ENCODE peak calls at places on chromosomes 5 and 9, in six cellular contexts. H, N, L, C, W and K are unnamed samples.

GRCh38 chr9:81588148-81588874 is 101.0 kb downstream of the TLE1 start:
- DNase-seq in N (no peak), W (peak), C (peak), L (no peak), H (no peak), K (no peak)

GRCh38 chr5:71384706-71385105 is 70.7 kb upstream of the BDP1 start:
- DNase-seq in H (no peak), L (no peak), N (no peak), W (no peak), C (no peak), K (no peak)

GRCh38 chr9:2264081-2264480 is 248.9 kb downstream of the SMARCA2 start:
- DNase-seq in C (no peak), N (no peak), L (no peak), H (no peak), W (no peak), K (no peak)

GRCh38 chr5:41736641-41737040 is 133.6 kb downstream of the OXCT1 start:
- DNase-seq in N (no peak), H (no peak), L (no peak), C (no peak), W (no peak), K (no peak)

GRCh38 chr5:159310492-159310891 is 19.8 kb downstream of the IL12B start:
- DNase-seq in C (no peak), L (peak), N (peak), W (peak), H (peak), K (no peak)

GRCh38 chr5:172425402-172425801 is 28.9 kb downstream of the SH3PXD2B start:
- DNase-seq in L (no peak), W (no peak), C (no peak), N (no peak), H (no peak), K (no peak)

GRCh38 chr9:120559546-120559945 is 20.4 kb downstream of the CDK5RAP2 start:
- DNase-seq in W (no peak), H (no peak), N (no peak), L (no peak), C (no peak), K (no peak)

GRCh38 chr5:128674837-128675446 is 136.9 kb upstream of the FBN2 start:
- DNase-seq in N (peak), W (peak), H (peak), C (peak), L (no peak), K (peak)

GRCh38 chr9:89154651-89155336 is 23.8 kb downstream of the SHC3 start:
- DNase-seq in H (no peak), W (peak), N (peak), L (no peak), C (peak), K (peak)

GRCh38 chr5:150632305-150633160 is 7.9 kb upstream of the SYNPO start:
- DNase-seq in N (no peak), W (no peak), H (no peak), C (no peak), L (no peak), K (no peak)

GRCh38 chr9:20446248-20446647 is 176.1 kb downstream of the MLLT3 start:
- DNase-seq in C (no peak), L (no peak), N (no peak), H (no peak), W (no peak), K (no peak)

GRCh38 chr9:34741628-34742027 is 31.7 kb upstream of the CCL21 start:
- DNase-seq in C (no peak), W (no peak), N (no peak), H (no peak), L (no peak), K (no peak)

GRCh38 chr5:142725231-142726187 is 39.6 kb upstream of the FGF1 start:
- DNase-seq in N (peak), L (no peak), C (no peak), W (no peak), H (no peak), K (no peak)

GRCh38 chr9:123929177-123929869 is 603 bp downstream of the DENND1A start:
- DNase-seq in W (peak), H (peak), L (peak), N (no peak), C (no peak), K (no peak)